ENCODE peak calls at places on chromosomes 3 and 15, in eight cellular contexts. L is HL-60, T is myocyte, Y is SHP77, C is sigmoid colon, X is astrocyte of the spinal cord, M is tibial artery, I is heart left ventricle. A is an unnamed sample.

GRCh38 chr3:43747641-43748040 is 56.9 kb downstream of the ABHD5 start:
- DNase-seq in L (no peak), T (peak; percentile 47), Y (no peak), C (no peak), X (no peak), M (no peak), I (no peak), A (no peak)

GRCh38 chr3:194465920-194466570 is 20.8 kb downstream of the ATP13A3 start:
- DNase-seq in L (no peak), T (no peak), Y (no peak), C (no peak), X (no peak), M (no peak), I (no peak), A (no peak)

GRCh38 chr3:41267975-41268640 is 68.8 kb downstream of the CTNNB1 start:
- DNase-seq in L (no peak), T (peak; percentile 59), Y (peak; percentile 35), C (no peak), X (peak; percentile 97), M (no peak), I (no peak), A (no peak)

GRCh38 chr3:71536376-71536965 is 47.1 kb downstream of the FOXP1 start:
- DNase-seq in L (no peak), T (peak; percentile 45), Y (no peak), C (no peak), X (peak; percentile 85), M (no peak), I (no peak), A (no peak)

GRCh38 chr15:72423256-72423655 is 25.2 kb downstream of the TMEM202 start:
- DNase-seq in L (no peak), T (no peak), Y (no peak), C (no peak), X (no peak), M (no peak), I (no peak), A (no peak)

GRCh38 chr3:17075358-17075757 is 190.6 kb downstream of the PLCL2 start:
- DNase-seq in L (no peak), T (no peak), Y (no peak), C (no peak), X (no peak), M (no peak), I (no peak), A (no peak)

GRCh38 chr3:171116365-171116764 is 89.8 kb upstream of the SLC2A2 start:
- DNase-seq in L (no peak), T (no peak), Y (no peak), C (no peak), X (peak; percentile 24), M (no peak), I (no peak), A (no peak)

GRCh38 chr3:115922681-115923347 is 299.5 kb downstream of the GAP43 start:
- DNase-seq in L (no peak), T (peak; percentile 37), Y (no peak), C (no peak), X (peak; percentile 58), M (no peak), I (no peak), A (no peak)

GRCh38 chr3:82521657-82522056 is 760.2 kb upstream of the GBE1 start:
- DNase-seq in L (no peak), T (no peak), Y (no peak), C (no peak), X (no peak), M (no peak), I (no peak), A (no peak)

A was measured in cardiac septum.